ENCODE peak calls at places on chromosome 7, in seven cellular contexts. T, M, W, P, D, N and B are unnamed samples.

GRCh38 chr7:37418381-37418780 is 30.3 kb downstream of the ELMO1 start:
- DNase-seq in D (no peak), N (no peak), W (no peak), T (no peak), M (no peak), P (no peak), B (no peak)

GRCh38 chr7:4856336-4857056 is 5.3 kb downstream of the PAPOLB start:
- DNase-seq in P (no peak), D (no peak), W (no peak), M (no peak), N (no peak), T (no peak), B (no peak)

GRCh38 chr7:139043823-139044812 is 8.3 kb upstream of the ZC3HAV1L start:
- DNase-seq in P (no peak), N (peak; percentile 29), D (no peak), W (no peak), T (peak; percentile 33), M (no peak), B (no peak)

GRCh38 chr7:94182066-94182465 is 177.9 kb upstream of the BET1 start:
- DNase-seq in D (no peak), N (peak; percentile 11), M (peak; percentile 77), W (no peak), T (no peak), P (no peak), B (no peak)

GRCh38 chr7:158973440-158973839 is 117.1 kb downstream of the DYNC2I1 start:
- DNase-seq in T (no peak), P (no peak), M (no peak), W (peak; percentile 77), D (no peak), N (peak; percentile 60), B (no peak)

GRCh38 chr7:129189661-129190310 is 1.4 kb downstream of the SMO start:
- DNase-seq in W (no peak), P (no peak), T (no peak), N (no peak), M (peak; percentile 16), D (no peak), B (no peak)

GRCh38 chr7:148540041-148540738 is 50.4 kb upstream of the C7orf33 start:
- DNase-seq in T (no peak), W (no peak), P (peak; percentile 73), D (no peak), N (no peak), M (peak; percentile 91), B (no peak)

GRCh38 chr7:123242467-123243097 is 42.8 kb upstream of the SLC13A1 start:
- DNase-seq in W (no peak), N (peak; percentile 27), P (no peak), M (no peak), T (peak; percentile 27), D (no peak), B (no peak)

GRCh38 chr7:41148521-41148951 is 554.4 kb downstream of the INHBA start:
- DNase-seq in P (no peak), T (no peak), W (no peak), N (no peak), D (no peak), M (peak; percentile 89), B (no peak)

GRCh38 chr7:46320956-46321355 is 399.9 kb upstream of the IGFBP3 start:
- DNase-seq in N (no peak), W (no peak), D (no peak), M (no peak), P (no peak), T (no peak), B (no peak)

GRCh38 chr7:22549667-22550513 is 49.9 kb upstream of the STEAP1B start:
- DNase-seq in W (peak; percentile 78), M (peak; percentile 33), N (peak; percentile 90), P (no peak), D (no peak), T (no peak), B (peak; percentile 55)

GRCh38 chr7:18225067-18225466 is 197.4 kb upstream of the PRPS1L1 start:
- DNase-seq in M (no peak), W (no peak), D (no peak), T (no peak), N (no peak), P (no peak), B (no peak)

GRCh38 chr7:33196194-33196593 is 66.8 kb downstream of the BBS9 start:
- DNase-seq in N (no peak), M (peak; percentile 52), D (no peak), T (no peak), W (no peak), P (no peak), B (no peak)

GRCh38 chr7:29471444-29472138 is 92.0 kb upstream of the PRR15 start:
- DNase-seq in D (no peak), N (no peak), W (peak; percentile 74), T (peak; percentile 77), M (no peak), P (no peak), B (no peak)

GRCh38 chr7:33743594-33743993 is 161.7 kb upstream of the BMPER start:
- DNase-seq in D (no peak), T (no peak), M (peak; percentile 83), P (peak; percentile 67), N (no peak), W (no peak), B (no peak)

GRCh38 chr7:29099896-29100847 is 46.2 kb downstream of the CPVL start:
- DNase-seq in P (no peak), M (no peak), D (no peak), N (no peak), W (no peak), T (no peak), B (no peak)

GRCh38 chr7:36129048-36129534 is 24.0 kb upstream of the EEPD1 start:
- DNase-seq in W (no peak), P (peak; percentile 70), T (peak; percentile 67), N (peak; percentile 70), M (peak; percentile 60), D (no peak), B (no peak)

GRCh38 chr7:21704362-21704761 is 161.5 kb downstream of the DNAH11 start:
- DNase-seq in D (no peak), W (peak; percentile 73), P (no peak), N (no peak), M (no peak), T (no peak), B (no peak)

GRCh38 chr7:97819161-97819560 is 53.0 kb downstream of the ASNS start:
- DNase-seq in D (no peak), M (no peak), P (no peak), T (no peak), N (no peak), W (no peak), B (no peak)
- TF ChIP-seq CTCF in D (no peak), M (no peak), P (no peak), T (peak; percentile 10), N (no peak), W (no peak), B (peak; percentile 9)

DNA sequence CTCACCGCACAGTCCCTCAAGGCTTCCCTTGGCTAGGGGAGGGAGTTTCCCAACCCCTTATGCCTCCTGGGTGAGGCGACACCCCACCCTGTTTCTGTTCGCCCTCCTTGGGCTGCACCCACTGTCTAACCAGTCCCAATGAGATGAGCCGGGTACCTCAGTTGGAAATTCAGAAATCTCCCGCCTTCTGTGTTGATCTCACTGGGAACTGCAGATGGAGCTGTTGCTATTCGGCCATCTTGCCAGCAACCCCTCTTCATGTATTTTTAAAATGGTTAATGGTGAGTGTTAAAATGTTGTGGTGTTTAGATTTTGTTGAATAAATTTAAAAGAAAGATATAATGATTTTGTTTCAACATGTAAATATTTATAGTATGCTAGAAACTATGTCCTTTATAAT is 22.0 kb downstream of the UMAD1 start:
- DNase-seq in P (no peak), M (peak; percentile 27), T (no peak), D (no peak), N (no peak), W (peak; percentile 33), B (no peak)
- TF ChIP-seq CTCF in P (peak; percentile 20), M (peak; percentile 26), T (no peak), D (peak; percentile 49), N (no peak), W (peak; percentile 19), B (no peak)

GRCh38 chr7:100789055-100789454 is 38.3 kb downstream of the EPHB4 start:
- DNase-seq in N (no peak), D (no peak), P (no peak), W (no peak), T (no peak), M (no peak), B (no peak)
- TF ChIP-seq CTCF in N (no peak), D (no peak), P (no peak), W (no peak), T (no peak), M (no peak), B (no peak)

GRCh38 chr7:7682856-7683255 is 35.6 kb downstream of the RPA3 start:
- DNase-seq in M (no peak), N (no peak), P (no peak), T (no peak), D (no peak), W (no peak), B (no peak)
- TF ChIP-seq CTCF in M (no peak), N (no peak), P (no peak), T (no peak), D (no peak), W (no peak), B (no peak)

GRCh38 chr7:107754642-107755041 is 10.7 kb downstream of the CBLL1 start:
- DNase-seq in D (no peak), M (no peak), N (no peak), W (no peak), T (no peak), P (no peak), B (no peak)
- TF ChIP-seq CTCF in D (peak; percentile 14), M (peak; percentile 24), N (no peak), W (peak; percentile 33), T (no peak), P (no peak), B (no peak)

GRCh38 chr7:78779788-78780187 is 673.7 kb downstream of the MAGI2 start:
- DNase-seq in D (no peak), N (no peak), P (no peak), W (no peak), M (no peak), T (no peak), B (no peak)
- TF ChIP-seq CTCF in D (no peak), N (no peak), P (peak; percentile 18), W (no peak), M (no peak), T (no peak), B (no peak)

GRCh38 chr7:130794619-130794922 is 60.6 kb upstream of the KLF14 start:
- DNase-seq in W (no peak), M (no peak), P (no peak), T (no peak), N (no peak), D (no peak), B (no peak)

GRCh38 chr7:130791746-130792145 is 57.7 kb upstream of the KLF14 start:
- DNase-seq in D (no peak), M (no peak), T (no peak), P (no peak), N (no peak), W (no peak), B (no peak)

GRCh38 chr7:130793855-130794618 is 60.0 kb upstream of the KLF14 start:
- DNase-seq in P (no peak), M (peak; percentile 45), D (no peak), T (no peak), W (no peak), N (peak; percentile 24), B (no peak)
- TF ChIP-seq CTCF in P (no peak), M (peak; percentile 14), D (peak; percentile 4), T (no peak), W (no peak), N (no peak), B (no peak)

GRCh38 chr7:67716729-67717128 is 720.1 kb downstream of the TYW1 start:
- DNase-seq in M (no peak), P (no peak), W (no peak), T (no peak), N (no peak), D (no peak), B (no peak)
- TF ChIP-seq CTCF in M (no peak), P (no peak), W (no peak), T (no peak), N (no peak), D (no peak), B (no peak)